ENCODE peak calls at places on chromosomes 5 and 9, in nine cellular contexts. One of them, this sample, is unnamed.

GRCh38 chr5:33231214-33231710 is 209.5 kb upstream of the TARS1 start:
- DNase-seq in C1 segment of cervical spinal cord: no peak
- DNase-seq in A549: no peak
- DNase-seq in stomach: no peak
- DNase-seq in activated T-helper 2 cell treated with anti-CD3 and anti-CD28 coated beads, Interferon-gamma antibody, Interleukin-2, Interleukin-4, amounts not matched to agents 10 μg/mL and 5 μg/mL and 100 μg/mL, durations not matched to agents 14 hours and 24 hours and 36 hours: no peak
- DNase-seq in GM19239: no peak
- DNase-seq in thoracic aorta: no peak
- DNase-seq in posterior cingulate gyrus: no peak
- DNase-seq in T-helper 1 cell: no peak
- DNase-seq in this sample: no peak

GRCh38 chr9:5435912-5436311 is 1.8 kb downstream of the PLGRKT start:
- DNase-seq in C1 segment of cervical spinal cord: no peak
- DNase-seq in A549: no peak
- DNase-seq in stomach: no peak
- DNase-seq in activated T-helper 2 cell treated with anti-CD3 and anti-CD28 coated beads, Interferon-gamma antibody, Interleukin-2, Interleukin-4, amounts not matched to agents 10 μg/mL and 5 μg/mL and 100 μg/mL, durations not matched to agents 14 hours and 24 hours and 36 hours: no peak
- DNase-seq in GM19239: no peak
- DNase-seq in thoracic aorta: no peak
- DNase-seq in posterior cingulate gyrus: no peak
- DNase-seq in T-helper 1 cell: no peak
- DNase-seq in this sample: no peak

GRCh38 chr5:40770764-40771163 is 15.0 kb upstream of the TTC33 start:
- DNase-seq in C1 segment of cervical spinal cord: no peak
- DNase-seq in A549: no peak
- DNase-seq in stomach: no peak
- DNase-seq in activated T-helper 2 cell treated with anti-CD3 and anti-CD28 coated beads, Interferon-gamma antibody, Interleukin-2, Interleukin-4, amounts not matched to agents 10 μg/mL and 5 μg/mL and 100 μg/mL, durations not matched to agents 14 hours and 24 hours and 36 hours: no peak
- DNase-seq in GM19239: no peak
- DNase-seq in thoracic aorta: no peak
- DNase-seq in posterior cingulate gyrus: no peak
- DNase-seq in T-helper 1 cell: no peak
- DNase-seq in this sample: no peak

GRCh38 chr5:43195670-43196265 is 3.7 kb downstream of the NIM1K start:
- DNase-seq in C1 segment of cervical spinal cord: no peak
- DNase-seq in A549: no peak
- DNase-seq in stomach: no peak
- DNase-seq in activated T-helper 2 cell treated with anti-CD3 and anti-CD28 coated beads, Interferon-gamma antibody, Interleukin-2, Interleukin-4, amounts not matched to agents 10 μg/mL and 5 μg/mL and 100 μg/mL, durations not matched to agents 14 hours and 24 hours and 36 hours: no peak
- DNase-seq in GM19239: no peak
- DNase-seq in thoracic aorta: no peak
- DNase-seq in posterior cingulate gyrus: peak
- DNase-seq in T-helper 1 cell: no peak
- DNase-seq in this sample: no peak

GRCh38 chr9:94156549-94157407 is 72.5 kb downstream of the PTPDC1 start:
- DNase-seq in C1 segment of cervical spinal cord: peak
- DNase-seq in A549: peak
- DNase-seq in stomach: peak
- DNase-seq in activated T-helper 2 cell treated with anti-CD3 and anti-CD28 coated beads, Interferon-gamma antibody, Interleukin-2, Interleukin-4, amounts not matched to agents 10 μg/mL and 5 μg/mL and 100 μg/mL, durations not matched to agents 14 hours and 24 hours and 36 hours: no peak
- DNase-seq in GM19239: no peak
- DNase-seq in thoracic aorta: peak
- DNase-seq in posterior cingulate gyrus: peak
- DNase-seq in T-helper 1 cell: no peak
- DNase-seq in this sample: peak

GRCh38 chr5:943874-944620 is 51.4 kb downstream of the TRIP13 start:
- DNase-seq in C1 segment of cervical spinal cord: no peak
- DNase-seq in A549: no peak
- DNase-seq in stomach: no peak
- DNase-seq in activated T-helper 2 cell treated with anti-CD3 and anti-CD28 coated beads, Interferon-gamma antibody, Interleukin-2, Interleukin-4, amounts not matched to agents 10 μg/mL and 5 μg/mL and 100 μg/mL, durations not matched to agents 14 hours and 24 hours and 36 hours: no peak
- DNase-seq in GM19239: no peak
- DNase-seq in thoracic aorta: no peak
- DNase-seq in posterior cingulate gyrus: no peak
- DNase-seq in T-helper 1 cell: no peak
- DNase-seq in this sample: no peak

GRCh38 chr5:15695171-15695676 is 195.2 kb downstream of the FBXL7 start:
- DNase-seq in C1 segment of cervical spinal cord: no peak
- DNase-seq in A549: no peak
- DNase-seq in stomach: no peak
- DNase-seq in activated T-helper 2 cell treated with anti-CD3 and anti-CD28 coated beads, Interferon-gamma antibody, Interleukin-2, Interleukin-4, amounts not matched to agents 10 μg/mL and 5 μg/mL and 100 μg/mL, durations not matched to agents 14 hours and 24 hours and 36 hours: no peak
- DNase-seq in GM19239: no peak
- DNase-seq in thoracic aorta: no peak
- DNase-seq in posterior cingulate gyrus: no peak
- DNase-seq in T-helper 1 cell: no peak
- DNase-seq in this sample: no peak

GRCh38 chr5:157463621-157464407 is 3.8 kb downstream of the NIPAL4 start:
- DNase-seq in C1 segment of cervical spinal cord: no peak
- DNase-seq in A549: no peak
- DNase-seq in stomach: no peak
- DNase-seq in activated T-helper 2 cell treated with anti-CD3 and anti-CD28 coated beads, Interferon-gamma antibody, Interleukin-2, Interleukin-4, amounts not matched to agents 10 μg/mL and 5 μg/mL and 100 μg/mL, durations not matched to agents 14 hours and 24 hours and 36 hours: no peak
- DNase-seq in GM19239: no peak
- DNase-seq in thoracic aorta: no peak
- DNase-seq in posterior cingulate gyrus: no peak
- DNase-seq in T-helper 1 cell: no peak
- DNase-seq in this sample: no peak

GRCh38 chr9:99445920-99446319 is 223.8 kb downstream of the SEC61B start:
- DNase-seq in C1 segment of cervical spinal cord: no peak
- DNase-seq in A549: no peak
- DNase-seq in stomach: no peak
- DNase-seq in activated T-helper 2 cell treated with anti-CD3 and anti-CD28 coated beads, Interferon-gamma antibody, Interleukin-2, Interleukin-4, amounts not matched to agents 10 μg/mL and 5 μg/mL and 100 μg/mL, durations not matched to agents 14 hours and 24 hours and 36 hours: no peak
- DNase-seq in GM19239: no peak
- DNase-seq in thoracic aorta: no peak
- DNase-seq in posterior cingulate gyrus: no peak
- DNase-seq in T-helper 1 cell: no peak
- DNase-seq in this sample: no peak

GRCh38 chr5:115543931-115544370 is 624 bp downstream of the FEM1C start:
- DNase-seq in C1 segment of cervical spinal cord: peak
- DNase-seq in A549: no peak
- DNase-seq in stomach: peak
- DNase-seq in activated T-helper 2 cell treated with anti-CD3 and anti-CD28 coated beads, Interferon-gamma antibody, Interleukin-2, Interleukin-4, amounts not matched to agents 10 μg/mL and 5 μg/mL and 100 μg/mL, durations not matched to agents 14 hours and 24 hours and 36 hours: peak
- DNase-seq in GM19239: peak
- DNase-seq in thoracic aorta: no peak
- DNase-seq in posterior cingulate gyrus: peak
- DNase-seq in T-helper 1 cell: peak
- DNase-seq in this sample: no peak

GRCh38 chr9:14880951-14881465 is 29.2 kb downstream of the FREM1 start:
- DNase-seq in C1 segment of cervical spinal cord: no peak
- DNase-seq in A549: no peak
- DNase-seq in stomach: no peak
- DNase-seq in activated T-helper 2 cell treated with anti-CD3 and anti-CD28 coated beads, Interferon-gamma antibody, Interleukin-2, Interleukin-4, amounts not matched to agents 10 μg/mL and 5 μg/mL and 100 μg/mL, durations not matched to agents 14 hours and 24 hours and 36 hours: no peak
- DNase-seq in GM19239: no peak
- DNase-seq in thoracic aorta: no peak
- DNase-seq in posterior cingulate gyrus: no peak
- DNase-seq in T-helper 1 cell: no peak
- DNase-seq in this sample: no peak

GRCh38 chr5:122067330-122067885 is 10.7 kb downstream of the LOX start:
- DNase-seq in C1 segment of cervical spinal cord: no peak
- DNase-seq in A549: no peak
- DNase-seq in stomach: no peak
- DNase-seq in activated T-helper 2 cell treated with anti-CD3 and anti-CD28 coated beads, Interferon-gamma antibody, Interleukin-2, Interleukin-4, amounts not matched to agents 10 μg/mL and 5 μg/mL and 100 μg/mL, durations not matched to agents 14 hours and 24 hours and 36 hours: no peak
- DNase-seq in GM19239: no peak
- DNase-seq in thoracic aorta: no peak
- DNase-seq in posterior cingulate gyrus: no peak
- DNase-seq in T-helper 1 cell: no peak
- DNase-seq in this sample: no peak

GRCh38 chr9:94872921-94873511 is 146.5 kb downstream of the AOPEP start:
- DNase-seq in C1 segment of cervical spinal cord: no peak
- DNase-seq in A549: no peak
- DNase-seq in stomach: no peak
- DNase-seq in activated T-helper 2 cell treated with anti-CD3 and anti-CD28 coated beads, Interferon-gamma antibody, Interleukin-2, Interleukin-4, amounts not matched to agents 10 μg/mL and 5 μg/mL and 100 μg/mL, durations not matched to agents 14 hours and 24 hours and 36 hours: no peak
- DNase-seq in GM19239: no peak
- DNase-seq in thoracic aorta: no peak
- DNase-seq in posterior cingulate gyrus: no peak
- DNase-seq in T-helper 1 cell: no peak
- DNase-seq in this sample: no peak

GRCh38 chr5:149675467-149676201 is 54.5 kb upstream of the PPARGC1B start:
- DNase-seq in C1 segment of cervical spinal cord: no peak
- DNase-seq in A549: no peak
- DNase-seq in stomach: peak
- DNase-seq in activated T-helper 2 cell treated with anti-CD3 and anti-CD28 coated beads, Interferon-gamma antibody, Interleukin-2, Interleukin-4, amounts not matched to agents 10 μg/mL and 5 μg/mL and 100 μg/mL, durations not matched to agents 14 hours and 24 hours and 36 hours: no peak
- DNase-seq in GM19239: no peak
- DNase-seq in thoracic aorta: no peak
- DNase-seq in posterior cingulate gyrus: no peak
- DNase-seq in T-helper 1 cell: no peak
- DNase-seq in this sample: no peak

GRCh38 chr5:1512541-1513291 is 11.0 kb downstream of the LPCAT1 start:
- DNase-seq in C1 segment of cervical spinal cord: no peak
- DNase-seq in A549: no peak
- DNase-seq in stomach: peak
- DNase-seq in activated T-helper 2 cell treated with anti-CD3 and anti-CD28 coated beads, Interferon-gamma antibody, Interleukin-2, Interleukin-4, amounts not matched to agents 10 μg/mL and 5 μg/mL and 100 μg/mL, durations not matched to agents 14 hours and 24 hours and 36 hours: no peak
- DNase-seq in GM19239: no peak
- DNase-seq in thoracic aorta: peak
- DNase-seq in posterior cingulate gyrus: peak
- DNase-seq in T-helper 1 cell: no peak
- DNase-seq in this sample: no peak

GRCh38 chr9:90832251-90832650 is 30.6 kb downstream of the SYK start:
- DNase-seq in C1 segment of cervical spinal cord: no peak
- DNase-seq in A549: no peak
- DNase-seq in stomach: no peak
- DNase-seq in activated T-helper 2 cell treated with anti-CD3 and anti-CD28 coated beads, Interferon-gamma antibody, Interleukin-2, Interleukin-4, amounts not matched to agents 10 μg/mL and 5 μg/mL and 100 μg/mL, durations not matched to agents 14 hours and 24 hours and 36 hours: no peak
- DNase-seq in GM19239: no peak
- DNase-seq in thoracic aorta: no peak
- DNase-seq in posterior cingulate gyrus: no peak
- DNase-seq in T-helper 1 cell: no peak
- DNase-seq in this sample: no peak

GRCh38 chr9:110975278-110975677 is 63.0 kb downstream of the LPAR1 start:
- DNase-seq in C1 segment of cervical spinal cord: no peak
- DNase-seq in A549: no peak
- DNase-seq in stomach: no peak
- DNase-seq in activated T-helper 2 cell treated with anti-CD3 and anti-CD28 coated beads, Interferon-gamma antibody, Interleukin-2, Interleukin-4, amounts not matched to agents 10 μg/mL and 5 μg/mL and 100 μg/mL, durations not matched to agents 14 hours and 24 hours and 36 hours: no peak
- DNase-seq in GM19239: no peak
- DNase-seq in thoracic aorta: no peak
- DNase-seq in posterior cingulate gyrus: no peak
- DNase-seq in T-helper 1 cell: no peak
- DNase-seq in this sample: no peak

GRCh38 chr5:42612997-42613396 is 143.6 kb upstream of the CCDC152 start:
- DNase-seq in C1 segment of cervical spinal cord: no peak
- DNase-seq in A549: no peak
- DNase-seq in stomach: no peak
- DNase-seq in activated T-helper 2 cell treated with anti-CD3 and anti-CD28 coated beads, Interferon-gamma antibody, Interleukin-2, Interleukin-4, amounts not matched to agents 10 μg/mL and 5 μg/mL and 100 μg/mL, durations not matched to agents 14 hours and 24 hours and 36 hours: no peak
- DNase-seq in GM19239: no peak
- DNase-seq in thoracic aorta: no peak
- DNase-seq in posterior cingulate gyrus: no peak
- DNase-seq in T-helper 1 cell: no peak
- DNase-seq in this sample: no peak

GRCh38 chr5:57828221-57828620 is 345.6 kb upstream of the ACTBL2 start:
- DNase-seq in C1 segment of cervical spinal cord: no peak
- DNase-seq in A549: no peak
- DNase-seq in stomach: no peak
- DNase-seq in activated T-helper 2 cell treated with anti-CD3 and anti-CD28 coated beads, Interferon-gamma antibody, Interleukin-2, Interleukin-4, amounts not matched to agents 10 μg/mL and 5 μg/mL and 100 μg/mL, durations not matched to agents 14 hours and 24 hours and 36 hours: no peak
- DNase-seq in GM19239: no peak
- DNase-seq in thoracic aorta: no peak
- DNase-seq in posterior cingulate gyrus: no peak
- DNase-seq in T-helper 1 cell: no peak
- DNase-seq in this sample: no peak

GRCh38 chr5:56543431-56544385 is 271.6 kb upstream of the MAP3K1 start:
- DNase-seq in C1 segment of cervical spinal cord: no peak
- DNase-seq in A549: peak
- DNase-seq in stomach: no peak
- DNase-seq in activated T-helper 2 cell treated with anti-CD3 and anti-CD28 coated beads, Interferon-gamma antibody, Interleukin-2, Interleukin-4, amounts not matched to agents 10 μg/mL and 5 μg/mL and 100 μg/mL, durations not matched to agents 14 hours and 24 hours and 36 hours: no peak
- DNase-seq in GM19239: no peak
- DNase-seq in thoracic aorta: no peak
- DNase-seq in posterior cingulate gyrus: no peak
- DNase-seq in T-helper 1 cell: no peak
- DNase-seq in this sample: no peak

GRCh38 chr5:103624748-103625147 is 62.2 kb upstream of the NUDT12 start:
- DNase-seq in C1 segment of cervical spinal cord: no peak
- DNase-seq in A549: no peak
- DNase-seq in stomach: no peak
- DNase-seq in activated T-helper 2 cell treated with anti-CD3 and anti-CD28 coated beads, Interferon-gamma antibody, Interleukin-2, Interleukin-4, amounts not matched to agents 10 μg/mL and 5 μg/mL and 100 μg/mL, durations not matched to agents 14 hours and 24 hours and 36 hours: no peak
- DNase-seq in GM19239: no peak
- DNase-seq in thoracic aorta: no peak
- DNase-seq in posterior cingulate gyrus: no peak
- DNase-seq in T-helper 1 cell: no peak
- DNase-seq in this sample: no peak

GRCh38 chr5:65799857-65800256 is 77.9 kb downstream of the NLN start:
- DNase-seq in C1 segment of cervical spinal cord: no peak
- DNase-seq in A549: no peak
- DNase-seq in stomach: no peak
- DNase-seq in activated T-helper 2 cell treated with anti-CD3 and anti-CD28 coated beads, Interferon-gamma antibody, Interleukin-2, Interleukin-4, amounts not matched to agents 10 μg/mL and 5 μg/mL and 100 μg/mL, durations not matched to agents 14 hours and 24 hours and 36 hours: no peak
- DNase-seq in GM19239: no peak
- DNase-seq in thoracic aorta: no peak
- DNase-seq in posterior cingulate gyrus: no peak
- DNase-seq in T-helper 1 cell: no peak
- DNase-seq in this sample: no peak

GRCh38 chr5:74127377-74128338 is 501.7 kb downstream of the ARHGEF28 start:
- DNase-seq in C1 segment of cervical spinal cord: no peak
- DNase-seq in A549: peak
- DNase-seq in stomach: no peak
- DNase-seq in activated T-helper 2 cell treated with anti-CD3 and anti-CD28 coated beads, Interferon-gamma antibody, Interleukin-2, Interleukin-4, amounts not matched to agents 10 μg/mL and 5 μg/mL and 100 μg/mL, durations not matched to agents 14 hours and 24 hours and 36 hours: no peak
- DNase-seq in GM19239: no peak
- DNase-seq in thoracic aorta: no peak
- DNase-seq in posterior cingulate gyrus: no peak
- DNase-seq in T-helper 1 cell: no peak
- DNase-seq in this sample: no peak

GRCh38 chr9:101369286-101369685 is 15.5 kb downstream of the BAAT start:
- DNase-seq in C1 segment of cervical spinal cord: no peak
- DNase-seq in A549: peak
- DNase-seq in stomach: no peak
- DNase-seq in activated T-helper 2 cell treated with anti-CD3 and anti-CD28 coated beads, Interferon-gamma antibody, Interleukin-2, Interleukin-4, amounts not matched to agents 10 μg/mL and 5 μg/mL and 100 μg/mL, durations not matched to agents 14 hours and 24 hours and 36 hours: no peak
- DNase-seq in GM19239: no peak
- DNase-seq in thoracic aorta: no peak
- DNase-seq in posterior cingulate gyrus: no peak
- DNase-seq in T-helper 1 cell: no peak
- DNase-seq in this sample: no peak

GRCh38 chr9:90287567-90288274 is 354.9 kb downstream of the DIRAS2 start:
- DNase-seq in C1 segment of cervical spinal cord: no peak
- DNase-seq in A549: no peak
- DNase-seq in stomach: no peak
- DNase-seq in activated T-helper 2 cell treated with anti-CD3 and anti-CD28 coated beads, Interferon-gamma antibody, Interleukin-2, Interleukin-4, amounts not matched to agents 10 μg/mL and 5 μg/mL and 100 μg/mL, durations not matched to agents 14 hours and 24 hours and 36 hours: no peak
- DNase-seq in GM19239: peak
- DNase-seq in thoracic aorta: no peak
- DNase-seq in posterior cingulate gyrus: no peak
- DNase-seq in T-helper 1 cell: peak
- DNase-seq in this sample: no peak

GRCh38 chr5:75226916-75227315 is 9.8 kb downstream of the ANKRD31 start:
- DNase-seq in C1 segment of cervical spinal cord: no peak
- DNase-seq in A549: no peak
- DNase-seq in stomach: no peak
- DNase-seq in activated T-helper 2 cell treated with anti-CD3 and anti-CD28 coated beads, Interferon-gamma antibody, Interleukin-2, Interleukin-4, amounts not matched to agents 10 μg/mL and 5 μg/mL and 100 μg/mL, durations not matched to agents 14 hours and 24 hours and 36 hours: no peak
- DNase-seq in GM19239: no peak
- DNase-seq in thoracic aorta: no peak
- DNase-seq in posterior cingulate gyrus: no peak
- DNase-seq in T-helper 1 cell: no peak
- DNase-seq in this sample: no peak

GRCh38 chr5:169460123-169460522 is 123.5 kb upstream of the SPDL1 start:
- DNase-seq in C1 segment of cervical spinal cord: no peak
- DNase-seq in A549: no peak
- DNase-seq in stomach: no peak
- DNase-seq in activated T-helper 2 cell treated with anti-CD3 and anti-CD28 coated beads, Interferon-gamma antibody, Interleukin-2, Interleukin-4, amounts not matched to agents 10 μg/mL and 5 μg/mL and 100 μg/mL, durations not matched to agents 14 hours and 24 hours and 36 hours: no peak
- DNase-seq in GM19239: no peak
- DNase-seq in thoracic aorta: no peak
- DNase-seq in posterior cingulate gyrus: no peak
- DNase-seq in T-helper 1 cell: no peak
- DNase-seq in this sample: no peak

GRCh38 chr5:78661691-78662090 is 13.1 kb upstream of the LHFPL2 start:
- DNase-seq in C1 segment of cervical spinal cord: no peak
- DNase-seq in A549: no peak
- DNase-seq in stomach: no peak
- DNase-seq in activated T-helper 2 cell treated with anti-CD3 and anti-CD28 coated beads, Interferon-gamma antibody, Interleukin-2, Interleukin-4, amounts not matched to agents 10 μg/mL and 5 μg/mL and 100 μg/mL, durations not matched to agents 14 hours and 24 hours and 36 hours: no peak
- DNase-seq in GM19239: no peak
- DNase-seq in thoracic aorta: no peak
- DNase-seq in posterior cingulate gyrus: no peak
- DNase-seq in T-helper 1 cell: no peak
- DNase-seq in this sample: no peak

GRCh38 chr9:5626727-5627634 is 1.9 kb upstream of the RIC1 start:
- DNase-seq in C1 segment of cervical spinal cord: no peak
- DNase-seq in A549: no peak
- DNase-seq in stomach: no peak
- DNase-seq in activated T-helper 2 cell treated with anti-CD3 and anti-CD28 coated beads, Interferon-gamma antibody, Interleukin-2, Interleukin-4, amounts not matched to agents 10 μg/mL and 5 μg/mL and 100 μg/mL, durations not matched to agents 14 hours and 24 hours and 36 hours: peak
- DNase-seq in GM19239: peak
- DNase-seq in thoracic aorta: no peak
- DNase-seq in posterior cingulate gyrus: peak
- DNase-seq in T-helper 1 cell: peak
- DNase-seq in this sample: no peak

GRCh38 chr5:151029856-151030336 is 9.5 kb downstream of the GPX3 start:
- DNase-seq in C1 segment of cervical spinal cord: no peak
- DNase-seq in A549: no peak
- DNase-seq in stomach: no peak
- DNase-seq in activated T-helper 2 cell treated with anti-CD3 and anti-CD28 coated beads, Interferon-gamma antibody, Interleukin-2, Interleukin-4, amounts not matched to agents 10 μg/mL and 5 μg/mL and 100 μg/mL, durations not matched to agents 14 hours and 24 hours and 36 hours: no peak
- DNase-seq in GM19239: no peak
- DNase-seq in thoracic aorta: no peak
- DNase-seq in posterior cingulate gyrus: no peak
- DNase-seq in T-helper 1 cell: no peak
- DNase-seq in this sample: no peak

GRCh38 chr5:98928802-98929122 is at the start of gene CHD1:
- DNase-seq in C1 segment of cervical spinal cord: peak
- DNase-seq in A549: peak
- DNase-seq in stomach: peak
- DNase-seq in activated T-helper 2 cell treated with anti-CD3 and anti-CD28 coated beads, Interferon-gamma antibody, Interleukin-2, Interleukin-4, amounts not matched to agents 10 μg/mL and 5 μg/mL and 100 μg/mL, durations not matched to agents 14 hours and 24 hours and 36 hours: peak
- DNase-seq in GM19239: peak
- DNase-seq in thoracic aorta: peak
- DNase-seq in posterior cingulate gyrus: peak
- DNase-seq in T-helper 1 cell: peak
- DNase-seq in this sample: peak

This sample was measured in caudate nucleus.